ENCODE peak calls at places on chromosomes 4 and X, in six cellular contexts. D, E, R, H, I and S are unnamed samples.

GRCh38 chr4:98642991-98643426 is 15.4 kb downstream of the TSPAN5 start:
- DNase-seq in R (no peak), D (no peak), H (no peak), E (no peak), I (no peak), S (no peak)

GRCh38 chrX:17706676-17707075 is 30.6 kb upstream of the SCML1 start:
- DNase-seq in D (no peak), H (no peak), R (no peak), I (no peak), E (no peak), S (no peak)

GRCh38 chrX:112769034-112769433 is 71.6 kb downstream of the AMOT start:
- DNase-seq in E (no peak), I (no peak), R (no peak), D (no peak), H (no peak), S (no peak)

GRCh38 chrX:105651052-105651451 is 171.3 kb upstream of the NRK start:
- DNase-seq in H (no peak), D (no peak), I (no peak), E (no peak), R (no peak), S (no peak)

GRCh38 chrX:108735680-108736508 is 469 bp downstream of the IRS4 start:
- DNase-seq in R (no peak), E (peak; percentile 48), H (no peak), I (no peak), D (no peak), S (peak; percentile 2)

GRCh38 chrX:259692-260355 is 21.4 kb upstream of the PLCXD1 start:
- DNase-seq in I (no peak), H (no peak), E (no peak), R (no peak), D (peak; percentile 22), S (no peak)

GRCh38 chrX:26007462-26007861 is 130.7 kb upstream of the MAGEB18 start:
- DNase-seq in E (no peak), D (no peak), I (no peak), R (no peak), H (no peak), S (no peak)

GRCh38 chr4:114562176-114562904 is 36.3 kb upstream of the UGT8 start:
- DNase-seq in D (no peak), I (no peak), R (no peak), E (no peak), H (no peak), S (no peak)

GRCh38 chr4:108031427-108032083 is 41.9 kb downstream of the HADH start:
- DNase-seq in E (no peak), R (no peak), H (no peak), D (no peak), I (no peak), S (no peak)

GRCh38 chr4:175536852-175537453 is 275.1 kb downstream of the GPM6A start:
- DNase-seq in E (no peak), R (no peak), I (no peak), H (no peak), D (no peak), S (peak; percentile 52)

GRCh38 chr4:48780867-48781219 is 764 bp upstream of the FRYL start:
- DNase-seq in R (peak; percentile 55), E (no peak), H (peak; percentile 63), D (peak; percentile 59), I (no peak), S (peak; percentile 62)

GRCh38 chr4:4864940-4865704 is 5.7 kb downstream of the MSX1 start:
- DNase-seq in H (no peak), D (no peak), E (no peak), I (no peak), R (no peak), S (no peak)

GRCh38 chr4:103778221-103778620 is 58.4 kb upstream of the TACR3 start:
- DNase-seq in I (no peak), R (no peak), E (no peak), D (no peak), H (no peak), S (no peak)

GRCh38 chr4:76850010-76850441 is 47.9 kb downstream of the SOWAHB start:
- DNase-seq in D (no peak), R (peak; percentile 41), H (peak; percentile 24), E (no peak), I (no peak), S (no peak)

GRCh38 chr4:7029212-7029611 is 14.0 kb upstream of the TADA2B start:
- DNase-seq in I (no peak), R (no peak), E (peak; percentile 85), D (no peak), H (no peak), S (no peak)

GRCh38 chr4:76523593-76523992 is 88.6 kb downstream of the SHROOM3 start:
- DNase-seq in H (no peak), E (no peak), I (no peak), R (no peak), D (peak; percentile 45), S (no peak)

DNA sequence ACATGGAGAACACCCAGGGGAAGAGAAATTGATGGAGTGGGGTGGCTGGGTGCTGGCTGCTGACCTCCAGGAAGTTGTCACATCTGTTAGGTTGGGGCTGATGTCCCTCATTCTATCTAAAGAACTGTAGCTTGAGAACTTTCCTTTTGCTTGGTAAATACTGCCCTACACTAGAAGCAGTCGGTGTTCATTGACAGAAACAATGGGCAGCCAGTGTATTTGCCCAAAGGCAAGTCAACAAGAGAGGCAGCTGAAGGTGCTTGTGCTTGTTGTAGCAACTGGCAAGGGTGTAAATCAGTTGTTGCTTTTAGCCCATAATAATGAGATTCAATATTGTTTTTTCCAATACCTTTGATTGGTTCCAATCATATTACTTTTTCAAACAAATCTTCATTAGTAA is 956 bp downstream of the TMEM154 start:
- DNase-seq in H (no peak), R (no peak), I (no peak), D (no peak), E (no peak), S (no peak)
- TF ChIP-seq POLR2A in H (no peak), R (no peak), I (no peak), D (no peak), E (no peak), S (no peak)

DNA sequence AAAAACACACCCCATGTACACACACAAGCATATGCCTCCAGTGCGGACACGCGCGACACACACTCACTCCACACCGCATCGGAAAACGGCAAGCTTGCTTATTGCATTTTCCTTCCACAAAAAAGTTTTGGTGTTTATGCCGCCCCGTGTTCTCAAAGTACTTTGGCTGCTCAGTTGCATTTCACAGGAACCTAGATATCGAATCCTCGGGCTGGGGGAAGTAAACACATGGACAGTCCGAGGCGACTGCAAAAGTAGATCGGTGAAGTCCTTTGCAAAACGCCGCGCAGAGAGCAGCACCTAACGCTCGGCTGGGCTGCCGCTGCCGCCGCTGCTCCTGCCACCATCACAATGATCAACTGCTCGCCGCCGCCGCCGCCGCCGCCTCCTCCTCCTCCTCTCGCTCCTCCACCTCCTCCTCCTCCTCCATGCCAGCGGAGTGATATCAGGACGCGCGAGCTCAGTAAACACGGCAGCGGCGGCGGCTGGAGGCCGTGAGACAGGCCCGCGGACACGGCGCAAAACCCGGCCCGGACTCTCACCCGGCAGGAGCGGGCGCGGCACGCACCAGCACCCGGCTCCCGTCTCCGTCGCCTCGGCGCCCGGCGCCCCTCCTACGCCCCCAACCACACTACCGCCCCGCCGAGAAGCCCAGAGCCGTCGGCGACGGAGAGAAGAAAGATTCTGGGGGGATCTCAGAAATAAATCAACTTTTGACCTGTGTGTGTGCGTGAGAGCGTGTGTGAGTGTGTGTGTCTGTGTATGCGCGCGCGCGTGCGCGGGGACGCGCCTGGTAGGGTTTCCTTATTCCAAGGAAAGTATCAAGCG is at the start of gene MAML3:
- DNase-seq in I (peak; percentile 31), R (peak; percentile 96), H (peak; percentile 97), E (peak; percentile 98), D (peak; percentile 96), S (peak; percentile 96)
- TF ChIP-seq POLR2A in I (peak; percentile 44), R (peak; percentile 96), H (peak; percentile 90), E (peak; percentile 89), D (peak; percentile 36), S (peak; percentile 71)

GRCh38 chr4:151407018-151407417 is 2.0 kb upstream of the FHIP1A start:
- DNase-seq in R (no peak), D (no peak), H (no peak), I (no peak), E (no peak), S (no peak)

GRCh38 chr4:151409470-151410313 is 716 bp downstream of the FHIP1A start:
- DNase-seq in E (peak; percentile 55), R (peak; percentile 18), H (peak; percentile 56), D (peak; percentile 49), I (no peak), S (no peak)

GRCh38 chr4:151408380-151408629 is 671 bp upstream of the FHIP1A start:
- DNase-seq in R (no peak), H (no peak), D (no peak), E (no peak), I (no peak), S (no peak)

GRCh38 chr4:151407466-151408379 is 1.3 kb upstream of the FHIP1A start:
- DNase-seq in E (peak; percentile 63), H (peak; percentile 47), I (peak; percentile 4), D (peak; percentile 58), R (peak; percentile 30), S (no peak)

DNA sequence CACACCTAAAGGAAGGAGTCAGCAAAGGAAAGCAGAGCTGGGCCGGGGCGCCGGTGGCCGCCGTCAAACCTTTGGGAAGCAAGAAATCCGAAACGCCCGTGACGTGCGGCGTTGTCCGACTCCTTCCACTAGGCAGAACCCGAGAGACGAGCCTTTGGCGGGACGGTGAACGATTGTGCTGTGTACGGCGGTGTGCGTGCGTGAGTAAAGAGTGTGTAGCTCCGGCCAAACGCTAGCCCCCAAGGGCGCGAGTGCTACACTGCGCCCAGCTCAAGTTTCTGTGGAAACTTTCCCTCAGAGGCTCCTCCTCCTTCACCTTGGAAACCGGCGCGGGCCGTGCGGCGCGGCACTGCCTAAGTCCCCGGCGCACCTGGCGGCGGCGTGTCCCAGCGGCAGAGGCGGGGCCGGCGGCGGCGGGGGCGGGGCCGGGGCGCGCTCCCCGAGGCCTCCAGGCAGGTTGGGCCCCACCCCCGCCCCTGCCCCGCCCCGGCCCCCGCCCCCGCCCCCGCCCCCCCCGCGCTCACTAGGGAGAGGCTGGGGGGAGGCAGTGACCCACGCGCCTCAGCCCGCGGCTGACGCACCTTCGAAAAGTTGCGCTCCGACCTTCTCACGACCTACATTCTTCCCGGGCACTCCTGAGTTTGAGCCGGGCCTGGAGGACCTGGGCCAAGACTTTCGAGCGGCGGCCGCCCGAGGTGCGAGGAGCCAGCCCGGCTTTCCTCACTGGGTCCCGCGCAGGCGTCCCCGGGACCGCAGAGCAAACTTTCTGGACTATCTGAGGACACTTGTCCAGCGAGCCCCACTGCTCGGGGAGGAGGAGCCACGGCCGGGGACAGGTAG is at the start of gene FHIP1A:
- DNase-seq in R (peak; percentile 90), D (peak; percentile 95), I (peak; percentile 14), E (peak; percentile 93), H (peak; percentile 96), S (peak; percentile 39)
- TF ChIP-seq POLR2A in R (peak; percentile 76), D (peak; percentile 25), I (peak; percentile 62), E (peak; percentile 59), H (peak; percentile 88), S (no peak)

DNA sequence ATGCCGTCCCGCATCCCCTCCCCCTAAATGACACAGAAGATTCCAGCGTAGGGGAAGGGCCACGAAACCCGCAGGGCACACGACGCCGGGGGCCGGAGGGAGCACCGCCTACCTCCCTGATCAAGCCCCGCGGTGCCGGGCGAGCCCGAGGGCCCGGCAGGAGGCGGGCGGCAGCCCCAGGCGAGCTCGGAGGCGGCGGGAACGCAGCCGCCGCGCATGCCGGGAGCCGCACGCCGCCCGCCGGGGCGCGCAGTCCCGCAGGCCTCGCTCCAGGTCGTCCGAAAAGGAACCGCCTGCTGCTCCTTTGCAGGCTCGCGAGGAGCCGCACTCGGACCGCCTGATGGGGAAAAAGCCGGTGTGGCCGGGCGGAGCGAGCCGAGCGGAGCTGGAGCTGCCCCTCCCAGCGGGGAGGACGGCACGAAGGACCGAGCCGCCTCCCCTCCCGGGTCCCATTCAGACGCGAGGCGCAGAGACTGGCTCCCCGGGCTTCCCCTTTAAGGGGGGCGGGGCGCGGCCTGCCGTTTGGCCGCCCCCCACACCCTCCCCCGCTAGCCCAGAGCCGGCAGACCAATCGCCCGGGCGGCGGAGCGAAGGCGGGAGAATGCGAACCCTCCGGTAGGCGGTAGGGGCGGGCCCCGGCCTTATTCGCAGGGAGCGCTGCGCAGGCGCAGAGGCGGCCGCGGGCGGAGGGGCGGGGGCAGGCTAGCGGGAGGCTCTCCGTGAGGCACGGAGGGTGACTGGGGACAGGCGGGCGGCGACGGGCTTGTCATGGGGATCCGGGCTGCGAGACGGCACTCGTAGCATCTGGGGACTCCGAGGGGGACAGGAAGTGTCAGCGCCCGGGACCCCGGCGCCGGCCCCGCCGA is 561 bp upstream of the ING2 start:
- DNase-seq in R (peak; percentile 99), E (peak; percentile 100), I (peak; percentile 93), H (peak; percentile 99), D (peak; percentile 100), S (peak; percentile 97)
- TF ChIP-seq POLR2A in R (peak; percentile 90), E (peak; percentile 77), I (no peak), H (peak; percentile 66), D (no peak), S (peak; percentile 86)